ENCODE peak calls at places on chromosomes 7 and 10, in seven cellular contexts. N, A, O, D, E, Q and W are unnamed samples. For H3K27me3, the result is how much of the 10 kb centered on the place peaks cover.

GRCh38 chr10:48658243-48658888 is 26.3 kb upstream of the WDFY4 start:
- DNase-seq in N (peak), D (peak), Q (peak), E (peak), O (no peak), A (peak), W (no peak)

GRCh38 chr10:47243791-47244190 is 56.2 kb upstream of the GDF10 start:
- DNase-seq in N (peak), E (no peak), D (no peak), A (no peak), Q (no peak), O (peak), W (no peak)

GRCh38 chr7:27883726-27884125 is 143.8 kb downstream of the TAX1BP1 start:
- DNase-seq in O (no peak), D (no peak), Q (no peak), N (no peak), E (peak), A (no peak), W (no peak)

GRCh38 chr7:38932509-38933168 is 23.6 kb upstream of the VPS41 start:
- DNase-seq in D (peak), Q (no peak), A (peak), O (no peak), N (peak), E (peak), W (no peak)

GRCh38 chr10:33901166-33901565 is 566.7 kb upstream of the NRP1 start:
- DNase-seq in Q (no peak), N (no peak), D (no peak), O (no peak), A (no peak), E (peak), W (no peak)

GRCh38 chr10:85788570-85788969 is 578.0 kb downstream of the GRID1 start:
- DNase-seq in N (no peak), O (no peak), D (no peak), E (no peak), A (no peak), Q (no peak), W (no peak)

GRCh38 chr10:122852261-122852660 is 6.6 kb upstream of the CUZD1 start:
- DNase-seq in Q (no peak), N (no peak), D (no peak), O (no peak), A (no peak), E (no peak), W (no peak)

GRCh38 chr10:4281207-4281825 is 496.3 kb upstream of the KLF6 start:
- DNase-seq in D (no peak), Q (no peak), A (no peak), O (no peak), E (no peak), N (no peak), W (no peak)

GRCh38 chr10:118986815-118987790 is 42.4 kb upstream of the NANOS1 start:
- DNase-seq in O (no peak), E (no peak), D (no peak), N (no peak), Q (no peak), A (no peak), W (no peak)

GRCh38 chr10:31660301-31660700 is 268.3 kb downstream of the ARHGAP12 start:
- DNase-seq in Q (no peak), A (no peak), E (no peak), N (peak), O (no peak), D (no peak), W (no peak)

GRCh38 chr7:137875746-137876145 is 29.0 kb upstream of the DGKI start:
- DNase-seq in O (no peak), D (no peak), Q (no peak), N (no peak), E (no peak), A (no peak), W (no peak)

GRCh38 chr10:77037735-77038411 is 599.7 kb downstream of the KCNMA1 start:
- DNase-seq in D (peak), Q (no peak), N (no peak), O (no peak), A (no peak), E (no peak), W (no peak)

GRCh38 chr10:4765428-4765827 is 60.6 kb upstream of the AKR1E2 start:
- DNase-seq in Q (no peak), E (no peak), O (no peak), N (no peak), D (no peak), A (no peak), W (no peak)

GRCh38 chr7:20122073-20122472 is 95.1 kb downstream of the MACC1 start:
- DNase-seq in E (no peak), N (no peak), D (no peak), A (no peak), Q (no peak), O (no peak), W (no peak)
- H3K4me3 ChIP-seq in E (no peak), N (no peak), D (no peak), A (no peak), Q (no peak), O (no peak), W (no peak)

GRCh38 chr10:71698737-71699136 is 20.8 kb downstream of the C10orf105 start:
- DNase-seq in A (no peak), O (no peak), N (no peak), D (no peak), Q (no peak), E (no peak), W (no peak)
- H3K27me3 ChIP-seq in A (under half), O (under half), N (under half), D (under half), Q (under half), E (under half), W (under half)

GRCh38 chr7:134842901-134843300 is 63.5 kb downstream of the CALD1 start:
- DNase-seq in D (no peak), O (no peak), N (no peak), Q (no peak), E (no peak), A (no peak), W (no peak)
- H3K27ac ChIP-seq in D (no peak), O (no peak), N (peak), Q (peak), E (peak), A (peak), W (peak)

DNA sequence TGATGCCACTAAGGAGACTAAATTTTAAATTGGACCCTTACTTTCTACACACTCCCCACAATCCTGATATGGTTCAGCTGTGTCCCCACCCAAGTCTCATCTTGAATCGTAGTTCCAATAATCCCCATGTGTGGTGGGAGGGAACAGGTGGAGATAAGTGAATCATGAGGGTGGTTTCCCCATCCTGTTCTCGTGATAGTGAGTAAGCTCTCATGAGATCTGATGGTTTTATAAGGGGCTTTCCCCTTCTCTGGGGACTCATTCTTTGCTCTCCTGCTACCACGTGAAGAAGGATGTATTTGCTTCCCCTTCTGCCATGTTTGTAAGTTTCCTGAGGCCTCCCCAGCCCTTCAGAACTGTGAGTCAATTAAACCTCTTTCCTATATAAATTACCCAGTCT is 18.4 kb upstream of the BET1 start:
- DNase-seq in A (no peak), D (no peak), E (no peak), N (no peak), O (no peak), Q (no peak), W (no peak)
- H3K4me3 ChIP-seq in A (no peak), D (no peak), E (no peak), N (no peak), O (no peak), Q (no peak), W (no peak)

DNA sequence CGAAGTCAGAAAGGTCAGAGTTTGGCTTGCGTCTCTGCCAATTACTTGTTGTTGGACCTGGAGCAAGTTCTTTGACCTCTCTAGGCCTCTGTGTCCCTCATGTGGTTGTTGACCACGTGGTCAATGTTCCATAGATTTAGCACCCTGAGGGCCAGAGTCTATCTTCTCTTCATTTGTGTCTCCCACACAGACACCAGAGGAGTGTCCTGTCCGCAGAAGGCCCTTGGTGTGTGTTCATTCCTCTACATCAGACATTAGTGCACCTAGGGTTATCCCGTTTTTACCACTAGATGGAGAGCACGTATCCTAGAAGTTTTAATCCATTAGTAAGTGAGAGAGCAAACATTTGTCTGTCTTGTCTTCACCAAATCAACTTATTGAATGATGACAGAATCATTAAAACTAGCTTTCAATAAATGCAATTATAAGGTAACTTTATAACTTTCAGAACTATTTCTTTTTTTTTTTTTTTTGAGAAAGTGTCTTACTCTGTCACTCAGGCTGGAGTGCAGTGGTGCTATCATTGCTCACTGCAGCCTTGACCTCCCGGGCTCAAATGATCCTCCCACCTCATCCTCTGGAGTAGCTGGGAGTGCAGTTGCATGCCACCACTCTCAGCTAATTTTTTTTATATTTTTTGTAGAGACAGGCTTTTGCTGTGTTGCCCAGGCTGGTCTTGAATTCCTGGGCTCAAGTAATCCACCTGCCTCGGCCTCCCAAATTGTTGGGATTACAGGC is 122.5 kb upstream of the ANKRD1 start:
- DNase-seq in N (no peak), O (no peak), Q (no peak), D (no peak), A (no peak), E (peak), W (no peak)
- H3K27me3 ChIP-seq in N (under half), O (under half), Q (under half), D (under half), A (under half), E (under half), W (under half)

DNA sequence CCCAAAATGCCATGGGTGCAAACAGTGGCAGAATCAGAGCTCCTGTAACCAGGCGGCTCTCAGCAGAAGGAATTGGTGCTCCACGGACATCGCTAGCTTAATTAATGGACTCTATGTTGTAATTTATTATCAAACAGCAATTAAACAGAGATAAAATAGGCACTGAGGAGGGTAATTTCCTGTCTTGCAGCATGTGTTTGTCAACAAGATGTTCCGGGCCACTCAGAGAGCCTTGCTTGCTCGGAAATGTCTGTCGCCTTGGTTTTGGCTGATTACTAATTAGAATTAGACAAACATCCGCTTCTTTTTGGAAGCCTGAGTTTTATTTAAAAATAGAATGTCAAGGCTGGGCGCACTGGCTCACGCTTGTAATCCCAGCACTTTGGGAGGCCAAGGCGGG is 551.4 kb downstream of the GALNT17 start:
- DNase-seq in A (no peak), D (no peak), O (no peak), N (no peak), Q (no peak), E (no peak), W (no peak)
- H3K27ac ChIP-seq in A (no peak), D (no peak), O (no peak), N (no peak), Q (no peak), E (no peak), W (no peak)